ENCODE peak calls at places on chromosome 11, in four cellular contexts. Q, T, K and H are unnamed samples.

GRCh38 chr11:75717608-75718403 is at the start of gene MOGAT2:
- DNase-seq in K (no peak), T (no peak), Q (no peak), H (no peak)

GRCh38 chr11:59097113-59097708 is 9.8 kb upstream of the FAM111B start:
- DNase-seq in Q (peak), T (peak), K (peak), H (peak)

GRCh38 chr11:61690706-61691377 is 10.7 kb downstream of the DAGLA start:
- DNase-seq in Q (no peak), T (no peak), K (no peak), H (no peak)

GRCh38 chr11:23370580-23371275 is 510.5 kb upstream of the CCDC179 start:
- DNase-seq in T (no peak), K (no peak), Q (no peak), H (no peak)

GRCh38 chr11:35166369-35167360 is 27.7 kb downstream of the CD44 start:
- DNase-seq in Q (peak), T (no peak), K (no peak), H (no peak)

GRCh38 chr11:87150936-87151335 is 113.2 kb downstream of the TMEM135 start:
- DNase-seq in T (no peak), Q (no peak), K (no peak), H (no peak)

GRCh38 chr11:61131586-61131985 is 29.3 kb downstream of the CD5 start:
- DNase-seq in Q (no peak), T (no peak), K (no peak), H (no peak)

GRCh38 chr11:67638535-67639437 is 777 bp downstream of the TBX10 start:
- DNase-seq in K (no peak), Q (no peak), T (no peak), H (no peak)

GRCh38 chr11:31779268-31779879 is 31.7 kb downstream of the PAX6 start:
- DNase-seq in T (no peak), K (no peak), Q (no peak), H (no peak)

GRCh38 chr11:125498521-125498920 is 2.5 kb upstream of the FEZ1 start:
- DNase-seq in Q (no peak), K (no peak), T (no peak), H (no peak)

GRCh38 chr11:124837491-124837856 is 27.8 kb upstream of the ROBO3 start:
- DNase-seq in Q (peak), K (no peak), T (no peak), H (no peak)

GRCh38 chr11:66862559-66863037 is 5.7 kb downstream of the LRFN4 start:
- DNase-seq in Q (no peak), K (no peak), T (no peak), H (no peak)

GRCh38 chr11:116224154-116224888 is 548.5 kb downstream of the BUD13 start:
- DNase-seq in K (no peak), T (peak), Q (peak), H (peak)